ENCODE peak calls at places on chromosomes 12 and 14, in six cellular contexts. One of them, this sample, is unnamed.

GRCh38 chr12:61993734-61994345 is 266.4 kb upstream of the USP15 start:
- DNase-seq in amniotic stem cell: no peak
- DNase-seq in T-helper 9 cell: no peak
- DNase-seq in GM06990: no peak
- DNase-seq in H9: no peak
- DNase-seq in tibial artery: no peak
- DNase-seq in this sample: peak; percentile 17

GRCh38 chr14:50741571-50741970 is 73.5 kb upstream of the SAV1 start:
- DNase-seq in tibial artery: no peak
- DNase-seq in H9: no peak
- DNase-seq in GM06990: peak; percentile 38
- DNase-seq in amniotic stem cell: no peak
- DNase-seq in T-helper 9 cell: no peak
- DNase-seq in this sample: no peak

GRCh38 chr12:112408621-112409020 is 784 bp downstream of the RPL6 start:
- DNase-seq in H9: no peak
- DNase-seq in T-helper 9 cell: no peak
- DNase-seq in GM06990: no peak
- DNase-seq in tibial artery: no peak
- DNase-seq in amniotic stem cell: no peak
- DNase-seq in this sample: no peak

GRCh38 chr14:68016243-68016914 is 196.8 kb downstream of the RAD51B start:
- DNase-seq in GM06990: no peak
- DNase-seq in H9: no peak
- DNase-seq in T-helper 9 cell: no peak
- DNase-seq in tibial artery: no peak
- DNase-seq in amniotic stem cell: no peak
- DNase-seq in this sample: no peak

GRCh38 chr12:8785499-8785898 is 36.9 kb upstream of the A2ML1 start:
- DNase-seq in T-helper 9 cell: no peak
- DNase-seq in amniotic stem cell: no peak
- DNase-seq in H9: no peak
- DNase-seq in GM06990: no peak
- DNase-seq in tibial artery: no peak
- DNase-seq in this sample: no peak

GRCh38 chr14:92958373-92959188 is 35.6 kb downstream of the CHGA start:
- DNase-seq in amniotic stem cell: no peak
- DNase-seq in T-helper 9 cell: no peak
- DNase-seq in H9: no peak
- DNase-seq in tibial artery: no peak
- DNase-seq in GM06990: no peak
- DNase-seq in this sample: no peak

GRCh38 chr12:42213954-42214426 is 24.1 kb downstream of the YAF2 start:
- DNase-seq in tibial artery: peak; percentile 43
- DNase-seq in amniotic stem cell: no peak
- DNase-seq in H9: no peak
- DNase-seq in T-helper 9 cell: no peak
- DNase-seq in GM06990: no peak
- DNase-seq in this sample: no peak

GRCh38 chr12:110254971-110255540 is 26.0 kb upstream of the ATP2A2 start:
- DNase-seq in H9: peak; percentile 11
- DNase-seq in GM06990: no peak
- DNase-seq in tibial artery: no peak
- DNase-seq in amniotic stem cell: no peak
- DNase-seq in T-helper 9 cell: no peak
- DNase-seq in this sample: no peak

GRCh38 chr12:106670131-106670530 is 87.3 kb downstream of the RFX4 start:
- DNase-seq in amniotic stem cell: no peak
- DNase-seq in T-helper 9 cell: no peak
- DNase-seq in H9: no peak
- DNase-seq in tibial artery: no peak
- DNase-seq in GM06990: no peak
- DNase-seq in this sample: no peak

GRCh38 chr14:103526247-103526913 is 2.6 kb upstream of the TRMT61A start:
- DNase-seq in tibial artery: no peak
- DNase-seq in T-helper 9 cell: no peak
- DNase-seq in H9: no peak
- DNase-seq in amniotic stem cell: no peak
- DNase-seq in GM06990: no peak
- DNase-seq in this sample: no peak

GRCh38 chr12:107131832-107132616 is 38.7 kb upstream of the CRY1 start:
- DNase-seq in H9: peak; percentile 41
- DNase-seq in GM06990: no peak
- DNase-seq in T-helper 9 cell: no peak
- DNase-seq in amniotic stem cell: peak; percentile 56
- DNase-seq in tibial artery: no peak
- DNase-seq in this sample: peak; percentile 51

GRCh38 chr12:121804417-121805111 is 755 bp downstream of the SETD1B start:
- DNase-seq in amniotic stem cell: no peak
- DNase-seq in GM06990: peak; percentile 76
- DNase-seq in T-helper 9 cell: peak; percentile 55
- DNase-seq in H9: no peak
- DNase-seq in tibial artery: no peak
- DNase-seq in this sample: peak; percentile 42

GRCh38 chr12:59149995-59150642 is 229.8 kb upstream of the LRIG3 start:
- DNase-seq in GM06990: peak; percentile 15
- DNase-seq in tibial artery: no peak
- DNase-seq in H9: no peak
- DNase-seq in amniotic stem cell: peak; percentile 76
- DNase-seq in T-helper 9 cell: no peak
- DNase-seq in this sample: peak; percentile 31

GRCh38 chr12:60487284-60487683 is 891.5 kb downstream of the SLC16A7 start:
- DNase-seq in GM06990: no peak
- DNase-seq in amniotic stem cell: no peak
- DNase-seq in T-helper 9 cell: no peak
- DNase-seq in tibial artery: no peak
- DNase-seq in H9: no peak
- DNase-seq in this sample: no peak

GRCh38 chr12:42372154-42372791 is 46.3 kb downstream of the PPHLN1 start:
- DNase-seq in GM06990: peak; percentile 28
- DNase-seq in H9: no peak
- DNase-seq in T-helper 9 cell: no peak
- DNase-seq in amniotic stem cell: peak; percentile 7
- DNase-seq in tibial artery: no peak
- DNase-seq in this sample: peak; percentile 46

GRCh38 chr14:43503508-43503907 is 1003.6 kb downstream of the FSCB start:
- DNase-seq in T-helper 9 cell: no peak
- DNase-seq in GM06990: no peak
- DNase-seq in H9: no peak
- DNase-seq in tibial artery: no peak
- DNase-seq in amniotic stem cell: no peak
- DNase-seq in this sample: no peak

GRCh38 chr12:63944586-63945228 is 100.2 kb downstream of the SRGAP1 start:
- DNase-seq in amniotic stem cell: no peak
- DNase-seq in T-helper 9 cell: no peak
- DNase-seq in tibial artery: no peak
- DNase-seq in H9: no peak
- DNase-seq in GM06990: no peak
- DNase-seq in this sample: no peak

GRCh38 chr14:102986810-102987579 is 64.5 kb downstream of the AMN start:
- DNase-seq in tibial artery: no peak
- DNase-seq in amniotic stem cell: no peak
- DNase-seq in GM06990: no peak
- DNase-seq in T-helper 9 cell: no peak
- DNase-seq in H9: no peak
- DNase-seq in this sample: no peak

GRCh38 chr14:104271394-104271793 is 133.0 kb downstream of the KIF26A start:
- DNase-seq in amniotic stem cell: no peak
- DNase-seq in T-helper 9 cell: no peak
- DNase-seq in H9: no peak
- DNase-seq in tibial artery: no peak
- DNase-seq in GM06990: no peak
- DNase-seq in this sample: no peak

GRCh38 chr14:81435578-81436295 is 35.6 kb upstream of the STON2 start:
- DNase-seq in amniotic stem cell: no peak
- DNase-seq in tibial artery: peak; percentile 44
- DNase-seq in T-helper 9 cell: peak; percentile 3
- DNase-seq in H9: peak; percentile 74
- DNase-seq in GM06990: peak; percentile 22
- DNase-seq in this sample: peak; percentile 42

GRCh38 chr12:68240079-68240478 is 13.3 kb downstream of the IL22 start:
- DNase-seq in GM06990: no peak
- DNase-seq in H9: no peak
- DNase-seq in tibial artery: peak; percentile 48
- DNase-seq in T-helper 9 cell: no peak
- DNase-seq in amniotic stem cell: peak; percentile 73
- DNase-seq in this sample: no peak

GRCh38 chr12:3944620-3945019 is 71.4 kb upstream of the PARP11 start:
- DNase-seq in GM06990: no peak
- DNase-seq in tibial artery: no peak
- DNase-seq in H9: peak; percentile 87
- DNase-seq in amniotic stem cell: no peak
- DNase-seq in T-helper 9 cell: no peak
- DNase-seq in this sample: no peak

GRCh38 chr12:63844391-63845341 is at the start of gene SRGAP1:
- DNase-seq in GM06990: no peak
- DNase-seq in H9: peak; percentile 53
- DNase-seq in tibial artery: peak; percentile 76
- DNase-seq in T-helper 9 cell: no peak
- DNase-seq in amniotic stem cell: peak; percentile 31
- DNase-seq in this sample: peak; percentile 17

GRCh38 chr14:90093942-90094595 is 32.3 kb downstream of the KCNK13 start:
- DNase-seq in T-helper 9 cell: no peak
- DNase-seq in H9: no peak
- DNase-seq in amniotic stem cell: no peak
- DNase-seq in tibial artery: no peak
- DNase-seq in GM06990: no peak
- DNase-seq in this sample: no peak